ENCODE peak calls at places on chromosomes 5 and 9, in four cellular contexts. One of them, this sample, is unnamed.

GRCh38 chr5:100904259-100904822 is 1.3 kb upstream of the ST8SIA4 start:
- DNase-seq in CD8-positive, alpha-beta T cell: no peak
- DNase-seq in mammary epithelial cell: no peak
- DNase-seq in prostate gland: no peak
- DNase-seq in this sample: no peak

GRCh38 chr5:68710514-68710913 is 383.3 kb upstream of the SLC30A5 start:
- DNase-seq in mammary epithelial cell: no peak
- DNase-seq in prostate gland: no peak
- DNase-seq in CD8-positive, alpha-beta T cell: no peak
- DNase-seq in this sample: no peak

GRCh38 chr5:164350236-164350635 is 844.8 kb downstream of the MAT2B start:
- DNase-seq in prostate gland: no peak
- DNase-seq in mammary epithelial cell: no peak
- DNase-seq in CD8-positive, alpha-beta T cell: no peak
- DNase-seq in this sample: no peak

GRCh38 chr5:95369796-95370195 is 21.4 kb upstream of the FAM81B start:
- DNase-seq in CD8-positive, alpha-beta T cell: no peak
- DNase-seq in mammary epithelial cell: no peak
- DNase-seq in prostate gland: no peak
- DNase-seq in this sample: no peak

GRCh38 chr5:53080271-53080670 is 29.3 kb downstream of the MOCS2 start:
- DNase-seq in mammary epithelial cell: no peak
- DNase-seq in prostate gland: no peak
- DNase-seq in CD8-positive, alpha-beta T cell: no peak
- DNase-seq in this sample: no peak

GRCh38 chr5:143102414-143102813 is 301.1 kb downstream of the NR3C1 start:
- DNase-seq in prostate gland: no peak
- DNase-seq in mammary epithelial cell: no peak
- DNase-seq in CD8-positive, alpha-beta T cell: no peak
- DNase-seq in this sample: no peak

GRCh38 chr5:45507174-45507573 is 189.0 kb downstream of the HCN1 start:
- DNase-seq in mammary epithelial cell: no peak
- DNase-seq in CD8-positive, alpha-beta T cell: no peak
- DNase-seq in prostate gland: no peak
- DNase-seq in this sample: no peak

GRCh38 chr5:176533894-176534611 is 3.1 kb downstream of the RNF44 start:
- DNase-seq in CD8-positive, alpha-beta T cell: peak
- DNase-seq in mammary epithelial cell: peak
- DNase-seq in prostate gland: no peak
- DNase-seq in this sample: no peak

GRCh38 chr5:131974622-131974955 is 29.1 kb upstream of the MEIKIN start:
- DNase-seq in mammary epithelial cell: no peak
- DNase-seq in prostate gland: no peak
- DNase-seq in CD8-positive, alpha-beta T cell: peak
- DNase-seq in this sample: no peak

GRCh38 chr9:73577867-73578266 is 426.2 kb downstream of the ANXA1 start:
- DNase-seq in prostate gland: no peak
- DNase-seq in CD8-positive, alpha-beta T cell: no peak
- DNase-seq in mammary epithelial cell: peak
- DNase-seq in this sample: no peak

DNA sequence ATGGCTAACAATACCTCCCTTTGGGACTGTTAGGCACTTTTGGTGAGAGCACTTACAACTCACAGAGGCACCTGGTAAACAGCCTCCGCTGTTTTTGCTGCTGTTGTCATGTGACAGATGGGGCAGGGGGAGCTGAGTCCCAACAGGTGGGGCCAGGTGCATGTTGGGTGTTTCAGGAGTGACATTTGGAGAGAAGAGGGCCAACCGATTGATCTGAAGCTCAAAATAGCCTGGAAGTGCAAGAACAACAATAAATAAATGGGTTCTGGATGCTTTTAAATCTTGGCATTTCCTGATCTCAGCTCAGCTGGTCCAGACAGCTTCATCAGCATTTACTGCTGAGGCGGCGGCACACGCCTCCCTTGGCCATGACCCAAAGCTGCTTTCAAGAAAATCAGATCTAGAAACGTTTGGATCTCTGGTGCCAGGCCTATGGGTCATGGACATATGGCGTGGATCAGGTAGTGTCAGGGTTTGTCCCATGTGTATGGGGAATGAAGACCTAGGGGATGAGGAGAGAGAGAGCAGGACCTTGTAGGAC is 70.5 kb downstream of the PPARGC1B start:
- DNase-seq in mammary epithelial cell: no peak
- DNase-seq in prostate gland: no peak
- DNase-seq in CD8-positive, alpha-beta T cell: no peak
- DNase-seq in this sample: no peak
- H3K27ac ChIP-seq in mammary epithelial cell: no peak
- H3K27ac ChIP-seq in prostate gland: peak
- H3K27ac ChIP-seq in CD8-positive, alpha-beta T cell: no peak
- H3K27ac ChIP-seq in this sample: no peak

GRCh38 chr9:6598249-6598725 is 47.2 kb downstream of the GLDC start:
- DNase-seq in mammary epithelial cell: peak
- DNase-seq in prostate gland: no peak
- DNase-seq in CD8-positive, alpha-beta T cell: no peak
- DNase-seq in this sample: peak

GRCh38 chr9:6590772-6591384 is 54.7 kb downstream of the GLDC start:
- DNase-seq in prostate gland: no peak
- DNase-seq in mammary epithelial cell: no peak
- DNase-seq in CD8-positive, alpha-beta T cell: no peak
- DNase-seq in this sample: peak

GRCh38 chr9:6590329-6590728 is 55.2 kb downstream of the GLDC start:
- DNase-seq in prostate gland: no peak
- DNase-seq in CD8-positive, alpha-beta T cell: no peak
- DNase-seq in mammary epithelial cell: no peak
- DNase-seq in this sample: no peak

GRCh38 chr9:6592231-6592630 is 53.3 kb downstream of the GLDC start:
- DNase-seq in prostate gland: no peak
- DNase-seq in CD8-positive, alpha-beta T cell: no peak
- DNase-seq in mammary epithelial cell: no peak
- DNase-seq in this sample: no peak

DNA sequence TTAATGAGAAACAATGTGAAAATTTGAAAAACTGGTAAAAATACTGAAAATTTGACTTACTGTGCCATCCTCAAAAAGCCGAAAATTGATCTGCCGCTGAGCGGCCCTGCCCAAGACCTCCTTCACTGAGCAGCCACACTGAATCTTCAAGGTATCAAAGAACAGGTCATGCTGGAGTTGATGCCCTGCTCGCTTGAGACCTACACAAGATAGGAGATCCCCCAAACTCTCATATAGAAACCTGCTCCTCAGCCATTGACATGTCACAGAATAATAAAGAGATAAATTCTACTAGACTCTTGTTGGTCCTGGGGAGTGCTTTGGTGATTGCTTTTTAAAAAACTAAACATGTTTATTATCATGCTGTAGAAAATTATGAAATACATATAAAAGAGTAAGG is 52.7 kb downstream of the GLDC start:
- DNase-seq in mammary epithelial cell: no peak
- DNase-seq in prostate gland: no peak
- DNase-seq in CD8-positive, alpha-beta T cell: no peak
- DNase-seq in this sample: no peak
- H3K27ac ChIP-seq in mammary epithelial cell: no peak
- H3K27ac ChIP-seq in prostate gland: no peak
- H3K27ac ChIP-seq in CD8-positive, alpha-beta T cell: no peak
- H3K27ac ChIP-seq in this sample: no peak

DNA sequence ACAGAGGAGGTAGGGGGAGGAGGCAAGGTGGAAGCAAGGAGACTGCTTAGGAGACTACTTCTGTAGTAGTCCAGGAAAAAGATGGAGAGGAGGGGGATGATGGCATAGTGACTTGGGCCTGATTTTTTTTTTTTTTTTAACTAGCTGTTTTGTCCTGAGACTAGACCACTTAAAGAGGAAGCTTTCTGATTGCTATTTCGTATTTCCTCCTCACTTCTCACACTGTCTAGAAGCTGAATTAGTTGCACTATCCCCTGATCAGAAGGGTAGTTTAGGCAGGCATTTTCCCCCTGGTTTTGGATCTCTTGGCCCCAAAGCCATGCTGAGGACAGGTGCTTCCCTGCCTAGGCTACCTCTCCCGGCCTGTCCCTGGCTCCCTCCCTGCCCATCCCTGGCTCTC is 14.9 kb downstream of the LARP1 start:
- DNase-seq in prostate gland: no peak
- DNase-seq in CD8-positive, alpha-beta T cell: no peak
- DNase-seq in mammary epithelial cell: no peak
- DNase-seq in this sample: no peak
- H3K27ac ChIP-seq in prostate gland: no peak
- H3K27ac ChIP-seq in CD8-positive, alpha-beta T cell: no peak
- H3K27ac ChIP-seq in mammary epithelial cell: no peak
- H3K27ac ChIP-seq in this sample: no peak

DNA sequence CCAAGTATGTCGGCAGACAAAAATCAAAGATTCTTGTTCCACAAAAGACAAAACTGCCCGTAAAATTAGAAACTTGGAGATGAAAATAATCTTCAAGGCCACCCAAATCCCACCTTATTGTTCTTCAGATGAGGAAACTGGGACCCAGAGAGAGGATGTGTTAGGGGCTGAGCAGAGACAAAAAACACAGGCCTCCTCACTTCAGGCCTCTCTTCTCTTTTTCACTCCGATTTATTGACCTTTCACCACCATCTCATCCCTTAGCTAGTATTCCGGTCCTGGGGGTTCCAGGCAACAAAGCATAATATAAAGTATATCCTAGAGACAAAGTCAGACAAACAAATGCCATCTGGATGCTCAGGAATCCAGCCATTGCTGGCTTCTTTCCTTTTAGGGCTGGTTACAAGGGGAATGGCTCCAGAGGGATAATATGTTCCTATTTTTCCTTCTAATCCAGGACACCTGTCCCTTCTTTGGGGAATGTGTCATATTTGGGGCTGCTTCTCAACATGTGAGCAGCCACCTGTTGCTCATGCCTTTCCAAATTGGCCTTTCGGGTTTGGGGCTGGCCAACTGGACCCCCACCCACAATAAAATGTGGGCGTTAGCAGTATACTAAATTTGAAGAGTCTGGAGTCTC is 42.2 kb upstream of the AFAP1L1 start:
- DNase-seq in CD8-positive, alpha-beta T cell: no peak
- DNase-seq in prostate gland: no peak
- DNase-seq in mammary epithelial cell: no peak
- DNase-seq in this sample: no peak
- H3K27ac ChIP-seq in CD8-positive, alpha-beta T cell: no peak
- H3K27ac ChIP-seq in prostate gland: no peak
- H3K27ac ChIP-seq in mammary epithelial cell: no peak
- H3K27ac ChIP-seq in this sample: peak

GRCh38 chr9:120869726-120870125 is 7.3 kb downstream of the PHF19 start:
- DNase-seq in mammary epithelial cell: no peak
- DNase-seq in prostate gland: no peak
- DNase-seq in CD8-positive, alpha-beta T cell: no peak
- DNase-seq in this sample: no peak

GRCh38 chr9:120868676-120869359 is 8.2 kb downstream of the PHF19 start:
- DNase-seq in CD8-positive, alpha-beta T cell: peak
- DNase-seq in prostate gland: peak
- DNase-seq in mammary epithelial cell: peak
- DNase-seq in this sample: peak

GRCh38 chr9:120868339-120868675 is 8.7 kb downstream of the PHF19 start:
- DNase-seq in mammary epithelial cell: no peak
- DNase-seq in CD8-positive, alpha-beta T cell: no peak
- DNase-seq in prostate gland: no peak
- DNase-seq in this sample: peak

GRCh38 chr9:120870206-120870605 is 6.8 kb downstream of the PHF19 start:
- DNase-seq in CD8-positive, alpha-beta T cell: no peak
- DNase-seq in mammary epithelial cell: no peak
- DNase-seq in prostate gland: no peak
- DNase-seq in this sample: no peak

DNA sequence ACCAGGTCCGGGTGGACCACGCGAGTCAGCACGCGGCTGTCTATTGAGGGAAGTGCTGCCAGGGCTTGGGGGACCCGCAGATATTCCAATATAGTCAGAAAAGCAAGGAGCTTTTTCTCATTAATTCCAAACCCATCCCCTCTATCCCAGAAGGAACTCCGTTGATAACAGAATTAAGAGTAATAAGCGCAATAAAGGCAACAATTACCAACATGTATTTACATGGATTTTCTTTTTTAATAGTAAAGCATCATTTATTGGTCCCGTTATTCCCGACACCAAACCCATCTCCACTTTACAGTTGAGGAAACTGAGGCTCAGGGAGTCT is 7.7 kb downstream of the PHF19 start:
- DNase-seq in prostate gland: no peak
- DNase-seq in CD8-positive, alpha-beta T cell: no peak
- DNase-seq in mammary epithelial cell: no peak
- DNase-seq in this sample: no peak
- H3K27ac ChIP-seq in prostate gland: peak
- H3K27ac ChIP-seq in CD8-positive, alpha-beta T cell: peak
- H3K27ac ChIP-seq in mammary epithelial cell: peak
- H3K27ac ChIP-seq in this sample: peak

GRCh38 chr9:126146254-126147145 is 180.1 kb upstream of the MVB12B start:
- DNase-seq in mammary epithelial cell: no peak
- DNase-seq in prostate gland: no peak
- DNase-seq in CD8-positive, alpha-beta T cell: no peak
- DNase-seq in this sample: peak
- H3K27ac ChIP-seq in mammary epithelial cell: no peak
- H3K27ac ChIP-seq in prostate gland: no peak
- H3K27ac ChIP-seq in CD8-positive, alpha-beta T cell: no peak
- H3K27ac ChIP-seq in this sample: no peak

GRCh38 chr5:42598311-42598710 is 158.3 kb upstream of the CCDC152 start:
- DNase-seq in mammary epithelial cell: peak
- DNase-seq in CD8-positive, alpha-beta T cell: no peak
- DNase-seq in prostate gland: peak
- DNase-seq in this sample: no peak
- H3K27ac ChIP-seq in mammary epithelial cell: no peak
- H3K27ac ChIP-seq in CD8-positive, alpha-beta T cell: no peak
- H3K27ac ChIP-seq in prostate gland: peak
- H3K27ac ChIP-seq in this sample: peak

GRCh38 chr9:92605224-92605623 is 64.7 kb downstream of the IPPK start:
- DNase-seq in mammary epithelial cell: no peak
- DNase-seq in prostate gland: no peak
- DNase-seq in CD8-positive, alpha-beta T cell: no peak
- DNase-seq in this sample: no peak

GRCh38 chr9:92607088-92607487 is 62.8 kb downstream of the IPPK start:
- DNase-seq in mammary epithelial cell: no peak
- DNase-seq in prostate gland: no peak
- DNase-seq in CD8-positive, alpha-beta T cell: no peak
- DNase-seq in this sample: no peak

GRCh38 chr9:92609142-92609500 is 60.8 kb downstream of the IPPK start:
- DNase-seq in CD8-positive, alpha-beta T cell: no peak
- DNase-seq in mammary epithelial cell: no peak
- DNase-seq in prostate gland: no peak
- DNase-seq in this sample: no peak

GRCh38 chr9:92608221-92609141 is 61.5 kb downstream of the IPPK start:
- DNase-seq in prostate gland: no peak
- DNase-seq in mammary epithelial cell: no peak
- DNase-seq in CD8-positive, alpha-beta T cell: no peak
- DNase-seq in this sample: no peak

DNA sequence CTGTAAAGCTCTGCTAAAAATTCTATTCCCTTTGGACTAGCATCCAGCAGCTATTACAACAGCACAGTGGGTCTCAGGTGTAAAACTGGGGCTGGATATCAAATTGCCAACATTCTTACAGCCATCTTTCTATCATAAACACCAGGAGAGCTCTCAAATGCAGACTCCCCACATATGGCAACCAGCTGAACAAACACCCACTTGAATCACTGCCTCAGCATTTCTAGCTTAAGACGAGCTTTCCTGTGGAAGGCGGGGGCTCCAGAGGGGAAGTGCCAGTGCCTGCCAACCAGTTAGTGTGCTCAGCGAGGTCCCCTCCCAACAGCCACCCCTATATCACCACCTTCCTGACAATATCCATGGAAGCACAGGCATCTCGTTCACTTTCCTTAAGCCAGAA is 62.2 kb downstream of the IPPK start:
- DNase-seq in CD8-positive, alpha-beta T cell: no peak
- DNase-seq in mammary epithelial cell: no peak
- DNase-seq in prostate gland: no peak
- DNase-seq in this sample: no peak
- H3K27ac ChIP-seq in CD8-positive, alpha-beta T cell: no peak
- H3K27ac ChIP-seq in mammary epithelial cell: no peak
- H3K27ac ChIP-seq in prostate gland: no peak
- H3K27ac ChIP-seq in this sample: no peak

This sample was measured in epithelial cell of prostate.